ENCODE peak calls at places on chromosomes 16 and 17, in eight cellular contexts. T is hippocampal formation; E is NT2/D1; J is stimulated activated CD8-positive, alpha-beta memory T cell treated with anti-CD3 and anti-CD28 coated beads, Interleukin-15, amount 100 ng/mL, for 24 hours; B is T follicular helper cell; P is mammary epithelial cell; R is sigmoid colon; M is testis. I is an unnamed sample.

GRCh38 chr17:80432350-80432955 is 17.5 kb downstream of the ENDOV start:
- DNase-seq in T (no peak), E (no peak), J (no peak), B (no peak), P (no peak), R (no peak), M (no peak), I (no peak)

GRCh38 chr17:80520810-80521209 is 23.8 kb upstream of the RPTOR start:
- DNase-seq in T (no peak), E (no peak), J (no peak), B (no peak), P (no peak), R (no peak), M (no peak), I (no peak)

GRCh38 chr17:33888455-33888854 is 366.6 kb upstream of the CCL2 start:
- DNase-seq in T (no peak), E (no peak), J (no peak), B (no peak), P (no peak), R (no peak), M (no peak), I (no peak)

GRCh38 chr17:40450175-40450574 is 6.9 kb downstream of the IGFBP4 start:
- DNase-seq in T (no peak), E (no peak), J (no peak), B (no peak), P (peak), R (no peak), M (no peak), I (no peak)

GRCh38 chr17:78855561-78856165 is 15.0 kb upstream of the USP36 start:
- DNase-seq in T (no peak), E (no peak), J (no peak), B (no peak), P (no peak), R (no peak), M (no peak), I (no peak)

GRCh38 chr17:78615631-78616030 is 38.4 kb upstream of the DNAH17 start:
- DNase-seq in T (no peak), E (no peak), J (no peak), B (no peak), P (no peak), R (no peak), M (no peak), I (no peak)

GRCh38 chr16:87515475-87516330 is 22.9 kb upstream of the ZCCHC14 start:
- DNase-seq in T (no peak), E (no peak), J (no peak), B (no peak), P (no peak), R (no peak), M (no peak), I (no peak)

GRCh38 chr17:19549746-19550623 is 16.3 kb downstream of the SLC47A1 start:
- DNase-seq in T (no peak), E (no peak), J (no peak), B (no peak), P (no peak), R (no peak), M (no peak), I (no peak)

GRCh38 chr16:51569204-51569911 is 418.3 kb upstream of the SALL1 start:
- DNase-seq in T (no peak), E (no peak), J (no peak), B (no peak), P (peak), R (no peak), M (no peak), I (no peak)

GRCh38 chr16:23949630-23950290 is 114.0 kb downstream of the PRKCB start:
- DNase-seq in T (no peak), E (no peak), J (peak), B (peak), P (no peak), R (no peak), M (no peak), I (peak)

GRCh38 chr16:76277099-76278030 is at the start of gene CNTNAP4:
- DNase-seq in T (peak), E (peak), J (no peak), B (no peak), P (no peak), R (peak), M (peak), I (no peak)

GRCh38 chr17:30922235-30922993 is 669 bp downstream of the ADAP2 start:
- DNase-seq in T (no peak), E (no peak), J (no peak), B (no peak), P (no peak), R (peak), M (no peak), I (no peak)

GRCh38 chr17:16516594-16517018 is 24.6 kb upstream of the LRRC75A start:
- DNase-seq in T (peak), E (no peak), J (no peak), B (no peak), P (peak), R (no peak), M (peak), I (peak)

GRCh38 chr17:28968269-28968913 is 17.1 kb upstream of the PHF12 start:
- DNase-seq in T (no peak), E (no peak), J (no peak), B (no peak), P (no peak), R (no peak), M (no peak), I (no peak)

GRCh38 chr16:89412811-89413210 is 77.5 kb downstream of the ANKRD11 start:
- DNase-seq in T (no peak), E (no peak), J (no peak), B (no peak), P (no peak), R (no peak), M (no peak), I (no peak)

GRCh38 chr16:88713568-88714419 is 7.5 kb downstream of the CTU2 start:
- DNase-seq in T (no peak), E (no peak), J (no peak), B (no peak), P (peak), R (no peak), M (no peak), I (no peak)

I was measured in CMK.